ENCODE peak calls at places on chromosomes 11 and 22, in six cellular contexts. O is iPS-NIHi11; I is naive B cell; S is lung; V is upper lobe of right lung; N is stimulated activated CD4-positive, alpha-beta T cell treated with anti-CD3 and anti-CD28 coated beads, TNF-alpha, amount 100 ng/mL, for 1 hour. M is an unnamed sample.
A peak's percentile ranks its signal among the peaks of the same experiment; 100 is the strongest.

GRCh38 chr11:74205181-74205580 is 34.1 kb downstream of the PPME1 start:
- DNase-seq in S (no peak), V (no peak), O (no peak), N (no peak), I (no peak), M (no peak)

GRCh38 chr11:75541301-75541929 is 15.7 kb upstream of the GDPD5 start:
- DNase-seq in S (no peak), I (no peak), N (no peak), O (no peak), V (no peak), M (no peak)

GRCh38 chr11:36376315-36376887 is 80.3 kb downstream of the PRR5L start:
- DNase-seq in V (peak; percentile 72), N (no peak), S (no peak), O (peak; percentile 54), I (no peak), M (peak; percentile 80)

GRCh38 chr22:23225724-23226496 is 45.6 kb downstream of the BCR start:
- DNase-seq in N (no peak), S (peak; percentile 68), I (no peak), O (no peak), V (peak; percentile 85), M (peak; percentile 65)

GRCh38 chr11:662689-663274 is 25.7 kb downstream of the DRD4 start:
- DNase-seq in N (peak; percentile 14), O (peak; percentile 93), I (peak; percentile 44), S (peak; percentile 67), V (peak; percentile 85), M (peak; percentile 96)

GRCh38 chr11:106304274-106304673 is 226.8 kb downstream of the AASDHPPT start:
- DNase-seq in I (no peak), V (no peak), O (no peak), N (no peak), S (no peak), M (no peak)

GRCh38 chr11:70140859-70141489 is 62.1 kb upstream of the FADD start:
- DNase-seq in O (no peak), I (no peak), N (no peak), S (no peak), V (no peak), M (no peak)

GRCh38 chr22:46763051-46763705 is 728 bp downstream of the TBC1D22A start:
- DNase-seq in V (no peak), I (peak; percentile 79), N (no peak), O (no peak), S (no peak), M (no peak)

GRCh38 chr22:35111244-35111643 is 45.3 kb downstream of the ISX start:
- DNase-seq in N (no peak), O (no peak), I (no peak), V (no peak), S (no peak), M (no peak)

GRCh38 chr11:75652936-75653335 is 15.9 kb downstream of the MAP6 start:
- DNase-seq in O (no peak), N (no peak), I (no peak), V (no peak), S (no peak), M (no peak)

GRCh38 chr11:111775024-111775710 is 9.0 kb upstream of the PPP2R1B start:
- DNase-seq in N (no peak), I (no peak), S (no peak), V (no peak), O (no peak), M (no peak)

GRCh38 chr11:130873766-130874165 is 42.5 kb downstream of the SNX19 start:
- DNase-seq in I (no peak), S (no peak), V (no peak), O (no peak), N (no peak), M (no peak)

GRCh38 chr11:115284766-115285165 is 219.4 kb downstream of the CADM1 start:
- DNase-seq in N (no peak), S (no peak), V (no peak), O (no peak), I (no peak), M (no peak)

GRCh38 chr22:24224468-24224867 is 20.4 kb downstream of the GGT5 start:
- DNase-seq in I (no peak), N (no peak), S (no peak), V (no peak), O (peak; percentile 2), M (no peak)

GRCh38 chr11:44559207-44559943 is 6.1 kb upstream of the CD82 start:
- DNase-seq in V (no peak), O (peak; percentile 65), N (no peak), I (peak; percentile 74), S (no peak), M (peak; percentile 54)

GRCh38 chr11:109971184-109971523 is 122.0 kb upstream of the ZC3H12C start:
- DNase-seq in I (no peak), N (no peak), O (no peak), S (no peak), V (no peak), M (no peak)

GRCh38 chr11:123437236-123437979 is 7.3 kb downstream of the GRAMD1B start:
- DNase-seq in N (no peak), O (no peak), V (no peak), S (no peak), I (no peak), M (no peak)

GRCh38 chr11:2301631-2302272 is at the start of the genes C11orf21 and TSPAN32:
- DNase-seq in S (peak; percentile 54), I (peak; percentile 63), N (peak; percentile 27), O (no peak), V (peak; percentile 81), M (no peak)

GRCh38 chr22:25167834-25168601 is 31.6 kb upstream of the CRYBB3 start:
- DNase-seq in V (peak; percentile 37), S (no peak), O (no peak), N (no peak), I (no peak), M (no peak)

GRCh38 chr22:34080501-34080900 is 160.2 kb upstream of the LARGE1 start:
- DNase-seq in O (no peak), I (no peak), V (no peak), S (no peak), N (no peak), M (no peak)

GRCh38 chr11:70415642-70416395 is 17.5 kb downstream of the CTTN start:
- DNase-seq in S (no peak), I (no peak), O (no peak), V (no peak), N (no peak), M (no peak)

GRCh38 chr11:72226701-72227100 is 2.1 kb downstream of the INPPL1 start:
- DNase-seq in O (no peak), S (peak; percentile 22), I (no peak), V (no peak), N (no peak), M (no peak)

GRCh38 chr11:33630936-33631748 is 69.5 kb downstream of the C11orf91 start:
- DNase-seq in N (no peak), S (no peak), O (no peak), I (no peak), V (no peak), M (no peak)

GRCh38 chr11:89381094-89381493 is 110.1 kb downstream of the NOX4 start:
- DNase-seq in V (no peak), O (peak; percentile 5), S (no peak), I (no peak), N (no peak), M (no peak)

GRCh38 chr11:109247071-109247470 is 174.9 kb upstream of the C11orf87 start:
- DNase-seq in O (no peak), N (no peak), I (no peak), V (no peak), S (no peak), M (no peak)

GRCh38 chr11:11237433-11237832 is 115.6 kb downstream of the CSNK2A3 start:
- DNase-seq in I (no peak), V (no peak), S (no peak), O (no peak), N (no peak), M (peak; percentile 35)

GRCh38 chr11:125679837-125680236 is 810 bp downstream of the ACRV1 start:
- DNase-seq in O (no peak), N (no peak), V (no peak), I (no peak), S (no peak), M (no peak)

GRCh38 chr11:86574493-86575207 is 97.8 kb downstream of the ME3 start:
- DNase-seq in V (no peak), S (no peak), O (no peak), I (no peak), N (no peak), M (no peak)

GRCh38 chr11:86678296-86678695 is 5.9 kb upstream of the ME3 start:
- DNase-seq in V (no peak), O (no peak), S (no peak), I (no peak), N (no peak), M (no peak)

GRCh38 chr11:128524172-128524571 is 63.2 kb downstream of the ETS1 start:
- DNase-seq in N (no peak), V (no peak), I (no peak), O (no peak), S (no peak), M (no peak)

GRCh38 chr22:45930324-45930723 is 46.6 kb downstream of the WNT7B start:
- DNase-seq in I (no peak), O (no peak), S (no peak), V (no peak), N (no peak), M (no peak)

GRCh38 chr11:407651-408080 is 7.1 kb downstream of the SIGIRR start:
- DNase-seq in O (no peak), N (no peak), V (no peak), I (no peak), S (no peak), M (no peak)

GRCh38 chr11:44621140-44621681 is 55.7 kb downstream of the CD82 start:
- DNase-seq in S (peak; percentile 68), I (no peak), V (peak; percentile 87), O (peak; percentile 90), N (peak; percentile 47), M (peak; percentile 96)

GRCh38 chr11:93122535-93122934 is 75.3 kb downstream of the SLC36A4 start:
- DNase-seq in O (no peak), N (no peak), V (no peak), S (no peak), I (no peak), M (no peak)

GRCh38 chr22:18955696-18956095 is 19.6 kb upstream of the PRODH start:
- DNase-seq in I (no peak), V (no peak), N (no peak), S (no peak), O (no peak), M (peak; percentile 50)

GRCh38 chr11:25992254-25992653 is 339.7 kb upstream of the ANO3 start:
- DNase-seq in N (no peak), S (no peak), O (no peak), I (no peak), V (no peak), M (no peak)

GRCh38 chr11:69352715-69353325 is 58.9 kb downstream of the MYEOV start:
- DNase-seq in N (peak; percentile 23), S (peak; percentile 30), O (no peak), V (no peak), I (no peak), M (no peak)